ENCODE peak calls at places on chromosomes 1 and 21, in seven cellular contexts. T, Q, X, I, V, M and D are unnamed samples. For H3K27me3 and H3K4me1, the result is how much of the 10 kb centered on the place peaks cover.

GRCh38 chr1:217272385-217272784 is 358.5 kb downstream of the GPATCH2 start:
- DNase-seq in T (no peak), Q (no peak), X (no peak), I (no peak), V (no peak), M (no peak), D (no peak)

GRCh38 chr1:162422662-162423375 is 10.9 kb upstream of the SH2D1B start:
- DNase-seq in T (no peak), Q (no peak), X (no peak), I (no peak), V (no peak), M (no peak), D (no peak)

GRCh38 chr1:24987424-24987823 is 57.3 kb upstream of the RUNX3 start:
- DNase-seq in T (no peak), Q (no peak), X (no peak), I (no peak), V (no peak), M (no peak), D (no peak)

GRCh38 chr1:31548899-31549806 is 27.2 kb upstream of the TINAGL1 start:
- DNase-seq in T (peak), Q (peak), X (peak), I (peak), V (peak), M (peak), D (peak)

GRCh38 chr1:81585371-81585770 is 215.4 kb upstream of the ADGRL2 start:
- DNase-seq in T (no peak), Q (no peak), X (no peak), I (no peak), V (no peak), M (no peak), D (no peak)

GRCh38 chr1:86774305-86775304 is 70.2 kb downstream of the SH3GLB1 start:
- DNase-seq in T (no peak), Q (peak), X (no peak), I (peak), V (peak), M (peak), D (peak)

GRCh38 chr1:175715791-175716190 is 27.6 kb downstream of the TNR start:
- DNase-seq in T (no peak), Q (no peak), X (no peak), I (peak), V (no peak), M (no peak), D (no peak)

GRCh38 chr1:25066253-25066652 is 136.2 kb upstream of the RUNX3 start:
- DNase-seq in T (peak), Q (no peak), X (no peak), I (no peak), V (no peak), M (no peak), D (no peak)

GRCh38 chr1:54117815-54118563 is 34.8 kb downstream of the CDCP2 start:
- DNase-seq in T (no peak), Q (peak), X (no peak), I (no peak), V (no peak), M (no peak), D (no peak)

GRCh38 chr1:164132001-164132400 is 427.0 kb upstream of the PBX1 start:
- DNase-seq in T (no peak), Q (no peak), X (no peak), I (no peak), V (no peak), M (no peak), D (no peak)

GRCh38 chr1:243916160-243916559 is 66.1 kb upstream of the AKT3 start:
- DNase-seq in T (no peak), Q (no peak), X (no peak), I (no peak), V (no peak), M (no peak), D (no peak)

GRCh38 chr1:208298593-208299233 is 54.5 kb upstream of the PLXNA2 start:
- DNase-seq in T (peak), Q (no peak), X (no peak), I (peak), V (no peak), M (peak), D (peak)

GRCh38 chr1:205449750-205450443 is 5.9 kb downstream of the BLACAT1 start:
- DNase-seq in T (peak), Q (peak), X (no peak), I (peak), V (no peak), M (peak), D (peak)

GRCh38 chr1:76546354-76546933 is 320.8 kb upstream of the ST6GALNAC5 start:
- DNase-seq in T (peak), Q (no peak), X (no peak), I (no peak), V (no peak), M (no peak), D (no peak)

GRCh38 chr21:43944757-43945156 is 67.4 kb upstream of the TRAPPC10 start:
- DNase-seq in T (no peak), Q (no peak), X (no peak), I (no peak), V (no peak), M (no peak), D (no peak)

GRCh38 chr1:19411612-19412011 is 73.7 kb downstream of the CAPZB start:
- DNase-seq in T (no peak), Q (no peak), X (peak), I (no peak), V (no peak), M (no peak), D (no peak)

GRCh38 chr1:220498188-220498587 is 29.7 kb upstream of the MARK1 start:
- DNase-seq in T (no peak), Q (no peak), X (no peak), I (no peak), V (no peak), M (no peak), D (no peak)

GRCh38 chr1:6850537-6850936 is 65.3 kb downstream of the CAMTA1 start:
- DNase-seq in T (no peak), Q (no peak), X (no peak), I (no peak), V (no peak), M (no peak), D (no peak)

GRCh38 chr1:7574121-7575040 is 196.7 kb upstream of the VAMP3 start:
- DNase-seq in T (peak), Q (no peak), X (no peak), I (peak), V (no peak), M (peak), D (no peak)

GRCh38 chr1:46131727-46132528 is 501 bp downstream of the PIK3R3 start:
- DNase-seq in T (peak), Q (peak), X (peak), I (peak), V (peak), M (peak), D (peak)

GRCh38 chr21:31184462-31184861 is 146.2 kb upstream of the KRTAP19-8 start:
- DNase-seq in T (no peak), Q (no peak), X (peak), I (no peak), V (no peak), M (no peak), D (no peak)

GRCh38 chr1:2628191-2628932 is 4.5 kb downstream of the MMEL1 start:
- DNase-seq in T (no peak), Q (peak), X (no peak), I (no peak), V (no peak), M (no peak), D (no peak)

GRCh38 chr1:20837554-20838192 is 50.6 kb upstream of the HP1BP3 start:
- DNase-seq in T (no peak), Q (no peak), X (no peak), I (no peak), V (no peak), M (no peak), D (no peak)

GRCh38 chr1:185775505-185775904 is 41.3 kb downstream of the HMCN1 start:
- DNase-seq in T (no peak), Q (peak), X (no peak), I (no peak), V (no peak), M (no peak), D (no peak)

GRCh38 chr21:31364265-31364945 is 20.3 kb upstream of the TIAM1 start:
- DNase-seq in T (no peak), Q (no peak), X (no peak), I (no peak), V (no peak), M (no peak), D (no peak)

GRCh38 chr1:191240925-191241324 is 763.3 kb upstream of the BRINP3 start:
- DNase-seq in T (no peak), Q (no peak), X (no peak), I (no peak), V (no peak), M (no peak), D (no peak)

GRCh38 chr1:24098907-24099637 is 12.9 kb downstream of the MYOM3 start:
- DNase-seq in T (no peak), Q (no peak), X (no peak), I (no peak), V (no peak), M (no peak), D (no peak)

GRCh38 chr1:29470087-29470787 is 233.9 kb downstream of the PTPRU start:
- DNase-seq in T (no peak), Q (no peak), X (no peak), I (no peak), V (no peak), M (no peak), D (no peak)

GRCh38 chr21:43274946-43275310 is 106.1 kb downstream of the CRYAA start:
- DNase-seq in T (no peak), Q (no peak), X (no peak), I (no peak), V (no peak), M (no peak), D (no peak)

GRCh38 chr1:50422675-50422945 is 633 bp downstream of the DMRTA2 start:
- DNase-seq in T (no peak), Q (no peak), X (no peak), I (no peak), V (no peak), M (no peak), D (no peak)
- H3K27me3 ChIP-seq in T (under half), Q (half or more), X (under half), I (under half), V (half or more), M (under half), D (half or more)

GRCh38 chr1:109395602-109396512 is 1.9 kb downstream of the SORT1 start:
- DNase-seq in T (no peak), Q (peak), X (no peak), I (no peak), V (no peak), M (no peak), D (no peak)
- H3K4me1 ChIP-seq in T (under half), Q (under half), X (under half), I (under half), V (half or more), M (half or more), D (under half)

DNA sequence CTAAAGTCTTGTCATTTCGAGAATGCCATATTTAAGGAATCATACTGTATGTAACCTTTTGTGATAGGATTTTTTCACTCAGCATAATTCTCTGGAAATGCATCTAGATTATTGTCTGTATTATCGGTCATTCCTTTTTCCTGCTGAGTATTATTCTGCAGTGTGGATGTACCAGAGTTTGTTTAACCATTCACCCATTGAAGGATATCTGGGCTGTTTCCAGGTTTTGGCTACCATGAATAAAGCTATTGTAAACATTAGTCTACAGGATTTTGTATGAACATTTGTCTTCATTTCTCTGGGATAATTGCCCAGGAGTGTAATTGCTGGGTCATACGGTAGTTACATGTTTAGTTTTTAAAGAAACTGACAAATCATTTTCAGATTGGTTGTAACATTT is 61.8 kb downstream of the ATP1A1 start:
- DNase-seq in T (no peak), Q (no peak), X (no peak), I (no peak), V (no peak), M (no peak), D (no peak)
- TF ChIP-seq CTCF in T (no peak), Q (no peak), X (no peak), I (no peak), V (no peak), M (no peak), D (no peak)

GRCh38 chr21:25639922-25640670 is 1.0 kb downstream of the JAM2 start:
- DNase-seq in T (no peak), Q (peak), X (peak), I (no peak), V (peak), M (peak), D (peak)

GRCh38 chr21:25638634-25639166 is 358 bp upstream of the JAM2 start:
- DNase-seq in T (no peak), Q (no peak), X (no peak), I (no peak), V (no peak), M (no peak), D (no peak)

GRCh38 chr21:25639167-25639921 is at the start of gene JAM2:
- DNase-seq in T (peak), Q (peak), X (peak), I (peak), V (peak), M (peak), D (peak)

GRCh38 chr21:25643486-25643885 is 4.4 kb downstream of the JAM2 start:
- DNase-seq in T (no peak), Q (no peak), X (no peak), I (no peak), V (no peak), M (no peak), D (no peak)

DNA sequence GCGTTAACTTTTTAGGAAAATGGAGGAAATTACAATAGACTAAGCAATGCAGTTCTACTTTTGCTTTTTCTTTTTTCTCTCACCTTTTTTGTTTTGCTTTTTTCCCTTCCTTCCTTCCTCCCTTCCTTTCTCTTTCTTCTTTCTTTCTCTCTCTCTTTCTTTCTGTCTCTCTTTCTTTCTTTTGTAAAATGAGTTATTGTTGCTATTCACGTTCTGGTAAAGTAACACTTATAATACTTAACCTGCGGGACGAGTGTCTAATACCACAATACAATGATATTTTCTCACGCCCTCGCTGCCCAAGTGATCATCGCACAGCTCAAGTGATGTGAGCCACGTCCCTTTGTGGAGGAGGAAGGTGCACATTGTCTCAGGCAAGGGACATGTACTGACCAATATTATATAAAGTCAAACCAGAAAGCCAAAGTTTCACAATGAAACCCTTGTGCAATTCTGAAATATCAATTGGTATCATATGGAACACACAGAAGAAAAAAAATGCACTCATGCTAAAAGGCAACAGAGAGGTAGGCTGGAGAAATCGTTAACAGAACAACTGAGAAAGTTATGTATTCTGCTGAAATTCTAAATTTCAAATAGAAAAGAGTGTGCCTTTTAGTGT is 1.7 kb downstream of the JAM2 start:
- DNase-seq in T (no peak), Q (no peak), X (no peak), I (no peak), V (no peak), M (no peak), D (no peak)
- H3K27me3 ChIP-seq in T (under half), Q (under half), X (under half), I (under half), V (under half), M (under half), D (under half)

GRCh38 chr1:94070746-94071318 is 50.1 kb downstream of the ABCA4 start:
- DNase-seq in T (no peak), Q (no peak), X (no peak), I (no peak), V (no peak), M (no peak), D (no peak)

GRCh38 chr1:94069649-94070285 is 51.2 kb downstream of the ABCA4 start:
- DNase-seq in T (no peak), Q (no peak), X (no peak), I (no peak), V (no peak), M (no peak), D (no peak)

GRCh38 chr1:94068096-94068830 is 52.7 kb downstream of the ABCA4 start:
- DNase-seq in T (no peak), Q (no peak), X (no peak), I (peak), V (no peak), M (peak), D (no peak)

GRCh38 chr1:94067196-94067595 is 53.8 kb downstream of the ABCA4 start:
- DNase-seq in T (no peak), Q (no peak), X (no peak), I (no peak), V (no peak), M (no peak), D (no peak)

DNA sequence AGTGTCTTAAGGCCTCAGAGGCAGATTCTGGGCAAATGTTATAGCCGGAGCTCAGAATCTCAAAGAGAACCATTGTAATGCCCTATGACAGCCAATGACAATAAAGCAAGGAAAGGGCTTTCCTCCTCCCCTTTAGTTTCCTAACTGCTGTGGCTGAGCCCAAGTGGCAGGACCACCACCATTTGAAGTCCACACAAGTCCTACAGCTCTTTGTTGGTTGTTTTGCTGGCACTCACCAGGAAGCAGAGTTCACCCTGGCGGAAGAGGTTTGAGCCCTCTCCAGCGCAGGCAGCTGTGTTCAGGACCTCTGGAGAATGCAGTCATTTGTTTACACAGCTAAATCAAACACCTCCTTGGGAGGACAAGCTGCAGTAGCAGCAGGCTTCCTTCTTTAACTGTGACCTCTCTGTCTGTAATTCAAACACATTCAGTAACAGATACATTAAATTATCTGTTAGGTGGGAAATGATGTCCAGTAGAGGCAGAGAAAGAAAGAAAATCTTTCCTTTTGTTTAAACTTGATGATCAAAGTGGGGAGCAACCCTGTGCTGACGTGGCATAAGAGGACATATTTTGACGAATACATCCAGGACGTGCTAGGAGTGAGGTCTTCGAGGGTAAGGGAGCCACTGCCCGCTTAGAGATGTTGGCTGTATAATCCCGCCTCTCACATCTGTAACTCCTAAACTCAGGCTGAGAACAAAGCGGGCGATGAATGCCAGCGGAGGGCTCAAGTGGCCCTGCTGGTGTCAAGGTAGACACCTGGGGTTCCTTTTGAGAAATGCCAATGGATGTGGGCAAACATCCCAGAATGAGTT is 51.9 kb downstream of the ABCA4 start:
- DNase-seq in T (no peak), Q (peak), X (no peak), I (peak), V (peak), M (peak), D (peak)
- H3K4me1 ChIP-seq in T (under half), Q (under half), X (under half), I (under half), V (under half), M (half or more), D (under half)

GRCh38 chr1:169236143-169236542 is 129.7 kb downstream of the ATP1B1 start:
- DNase-seq in T (no peak), Q (no peak), X (no peak), I (no peak), V (peak), M (no peak), D (no peak)
- TF ChIP-seq CTCF in T (no peak), Q (no peak), X (no peak), I (no peak), V (no peak), M (no peak), D (no peak)

DNA sequence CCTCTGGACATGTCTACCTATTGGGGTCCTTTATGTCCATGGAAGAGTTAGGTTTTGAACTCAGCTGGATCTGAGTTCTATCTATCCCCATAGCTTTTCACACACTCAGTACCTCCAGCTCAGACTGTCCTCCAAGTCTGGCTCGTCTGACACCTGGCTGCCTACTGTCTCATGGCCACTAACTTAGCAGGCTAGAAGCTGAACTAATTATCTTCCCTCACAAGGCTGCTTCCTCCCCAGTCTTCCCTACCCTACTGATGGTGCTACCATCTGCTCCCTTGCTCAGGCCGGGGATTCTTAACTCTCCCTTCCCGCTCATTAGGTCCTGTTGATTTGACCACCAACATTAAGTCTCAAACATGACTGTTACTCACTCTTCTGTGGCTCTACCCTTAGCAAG is 13.4 kb downstream of the VANGL2 start:
- DNase-seq in T (no peak), Q (no peak), X (no peak), I (no peak), V (no peak), M (no peak), D (no peak)
- H3K27me3 ChIP-seq in T (under half), Q (under half), X (under half), I (under half), V (under half), M (under half), D (under half)

GRCh38 chr1:168227620-168228019 is 1.8 kb downstream of the SFT2D2 start:
- DNase-seq in T (no peak), Q (no peak), X (no peak), I (no peak), V (no peak), M (no peak), D (no peak)
- H3K4me1 ChIP-seq in T (under half), Q (under half), X (under half), I (under half), V (under half), M (under half), D (under half)

GRCh38 chr1:63920154-63921117 is 146.6 kb downstream of the ROR1 start:
- DNase-seq in T (no peak), Q (no peak), X (no peak), I (peak), V (no peak), M (no peak), D (no peak)

GRCh38 chr1:63916485-63917360 is 142.9 kb downstream of the ROR1 start:
- DNase-seq in T (no peak), Q (no peak), X (no peak), I (peak), V (no peak), M (peak), D (no peak)

GRCh38 chr1:63918395-63918945 is 144.7 kb downstream of the ROR1 start:
- DNase-seq in T (no peak), Q (no peak), X (no peak), I (no peak), V (no peak), M (no peak), D (no peak)

GRCh38 chr1:63915121-63915520 is 141.3 kb downstream of the ROR1 start:
- DNase-seq in T (no peak), Q (peak), X (no peak), I (no peak), V (no peak), M (no peak), D (no peak)

GRCh38 chr1:63917571-63918394 is 144.0 kb downstream of the ROR1 start:
- DNase-seq in T (no peak), Q (peak), X (no peak), I (no peak), V (no peak), M (no peak), D (no peak)
- TF ChIP-seq CTCF in T (no peak), Q (peak), X (no peak), I (no peak), V (no peak), M (no peak), D (no peak)

GRCh38 chr1:214220891-214221290 is 60.1 kb upstream of the SMYD2 start:
- DNase-seq in T (no peak), Q (no peak), X (no peak), I (no peak), V (no peak), M (no peak), D (no peak)
- H3K27me3 ChIP-seq in T (under half), Q (under half), X (under half), I (under half), V (under half), M (under half), D (under half)